ENCODE peak calls at places on chromosomes 3 and 15, in six cellular contexts. H is GM12891, Y is GM12878, Q is H1, R is K562, K is HepG2. V is an unnamed sample.

GRCh38 chr3:81170298-81170697 is 591.1 kb downstream of the GBE1 start:
- DNase-seq in K (no peak), Y (no peak), Q (no peak), R (no peak), H (no peak), V (no peak)

GRCh38 chr15:74318376-74319137 is 48.9 kb downstream of the CYP11A1 start:
- DNase-seq in K (no peak), Y (no peak), H (no peak), R (no peak), Q (no peak), V (no peak)

GRCh38 chr3:98784042-98784441 is 20.9 kb downstream of the ST3GAL6 start:
- DNase-seq in R (no peak), K (no peak), H (no peak), Y (no peak), Q (no peak), V (no peak)

GRCh38 chr15:82566690-82567089 is 26.4 kb upstream of the RPS17 start:
- DNase-seq in Q (no peak), Y (no peak), H (no peak), K (peak; percentile 7), R (no peak), V (no peak)

GRCh38 chr3:1693145-1693544 is 405.5 kb upstream of the CNTN4 start:
- DNase-seq in Y (no peak), H (no peak), K (no peak), Q (no peak), R (no peak), V (no peak)

GRCh38 chr3:83011471-83011870 is 1250.0 kb upstream of the GBE1 start:
- DNase-seq in Y (no peak), R (no peak), H (no peak), K (no peak), Q (no peak), V (no peak)

GRCh38 chr15:27119695-27120266 is 148.8 kb downstream of the GABRG3 start:
- DNase-seq in H (no peak), R (no peak), Y (no peak), K (no peak), Q (no peak), V (no peak)

GRCh38 chr15:73894133-73894814 is 20.9 kb downstream of the TBC1D21 start:
- DNase-seq in Y (no peak), R (no peak), Q (no peak), K (no peak), H (no peak), V (no peak)

GRCh38 chr3:197456271-197457091 is 99.3 kb downstream of the BDH1 start:
- DNase-seq in K (peak; percentile 69), Q (peak; percentile 34), Y (no peak), R (peak; percentile 74), H (peak; percentile 64), V (peak; percentile 67)

GRCh38 chr3:161500057-161500836 is 3.6 kb downstream of the OTOL1 start:
- DNase-seq in R (no peak), H (no peak), Q (no peak), K (peak; percentile 1), Y (no peak), V (no peak)

GRCh38 chr3:29297998-29298397 is 17.1 kb downstream of the RBMS3 start:
- DNase-seq in K (no peak), Y (no peak), R (no peak), H (no peak), Q (no peak), V (no peak)

GRCh38 chr15:82823049-82823448 is 13.6 kb downstream of the WHAMM start:
- DNase-seq in H (no peak), R (no peak), Y (no peak), K (no peak), Q (no peak), V (no peak)

GRCh38 chr3:52215351-52215750 is 10.1 kb downstream of the TLR9 start:
- DNase-seq in H (no peak), K (no peak), Y (no peak), Q (no peak), R (no peak), V (no peak)

GRCh38 chr3:52217409-52217805 is 8.0 kb downstream of the TLR9 start:
- DNase-seq in K (no peak), Y (no peak), Q (no peak), H (no peak), R (no peak), V (no peak)

GRCh38 chr3:52218026-52218425 is 7.4 kb downstream of the TLR9 start:
- DNase-seq in R (no peak), K (no peak), Q (no peak), H (no peak), Y (no peak), V (no peak)

GRCh38 chr3:52218454-52218853 is 7.0 kb downstream of the TLR9 start:
- DNase-seq in K (no peak), H (no peak), Y (no peak), R (peak; percentile 49), Q (no peak), V (no peak)

GRCh38 chr3:52216585-52217408 is 8.6 kb downstream of the TLR9 start:
- DNase-seq in Y (no peak), K (no peak), R (no peak), H (no peak), Q (no peak), V (no peak)
- TF ChIP-seq POLR2A in Y (no peak), K (no peak), R (no peak), H (no peak), Q (no peak), V (no peak)

DNA sequence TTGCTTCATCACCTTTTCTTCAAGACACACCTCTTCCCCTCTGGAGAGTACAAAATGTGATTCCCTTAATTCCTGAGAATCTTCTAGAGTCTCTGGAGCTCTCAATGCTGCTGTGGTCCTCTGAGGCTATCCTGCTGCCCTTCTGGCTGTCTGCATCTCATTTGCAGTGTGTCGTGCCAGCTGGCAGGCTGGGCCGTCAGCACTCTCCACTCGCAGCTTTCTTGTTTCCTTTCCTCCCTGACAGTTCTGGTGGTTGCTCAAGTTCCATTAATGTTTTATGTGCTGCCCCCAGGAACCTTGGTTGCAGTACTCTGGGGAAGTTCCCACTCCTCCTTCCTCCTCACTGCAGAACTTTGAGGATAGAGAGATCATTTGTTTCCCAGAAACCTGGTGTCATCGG is 210.8 kb upstream of the ROPN1 start:
- DNase-seq in R (no peak), Y (no peak), H (no peak), K (no peak), Q (no peak), V (no peak)
- TF ChIP-seq POLR2AphosphoS5 in R (no peak), Y (no peak), H (no peak), K (no peak), Q (no peak), V (no peak)

GRCh38 chr3:58625196-58625595 is 41.4 kb downstream of the FAM3D start:
- DNase-seq in H (no peak), K (no peak), Y (no peak), R (no peak), Q (no peak), V (no peak)
- TF ChIP-seq TAF1 in H (no peak), K (no peak), Y (no peak), R (no peak), Q (no peak), V (no peak)

GRCh38 chr3:171376125-171376947 is 83.9 kb downstream of the TNIK start:
- DNase-seq in K (no peak), H (no peak), R (no peak), Q (no peak), Y (no peak), V (no peak)
- TF ChIP-seq POLR2A in K (no peak), H (no peak), R (no peak), Q (no peak), Y (no peak), V (no peak)

DNA sequence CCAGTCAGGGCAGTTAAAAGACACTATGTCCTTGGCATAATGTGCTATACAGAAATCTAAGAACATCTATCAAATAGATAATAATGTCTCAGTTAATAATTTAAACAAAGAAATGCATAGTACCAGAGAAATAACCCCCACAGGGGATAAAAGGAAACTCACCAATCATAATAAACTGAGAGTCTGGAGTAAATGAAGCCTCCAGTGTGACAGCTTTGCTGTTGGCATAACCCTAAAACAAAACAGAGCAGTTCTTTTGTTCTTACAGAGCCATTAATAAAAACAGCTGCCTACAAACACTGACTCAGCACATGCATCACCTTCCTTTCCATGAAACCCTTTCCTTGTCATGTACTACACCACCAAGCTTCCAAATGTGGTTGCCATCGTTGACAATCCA is 13.5 kb downstream of the PPM1M start:
- DNase-seq in R (no peak), H (no peak), Q (no peak), K (no peak), Y (no peak), V (no peak)
- TF ChIP-seq POLR2AphosphoS5 in R (no peak), H (no peak), Q (no peak), K (no peak), Y (no peak), V (no peak)

GRCh38 chr3:39639344-39640236 is 169.8 kb upstream of the MYRIP start:
- DNase-seq in Q (peak; percentile 23), Y (no peak), H (no peak), R (peak; percentile 66), K (peak; percentile 40), V (no peak)

GRCh38 chr3:39644176-39644575 is 165.2 kb upstream of the MYRIP start:
- DNase-seq in Y (no peak), K (no peak), Q (no peak), H (no peak), R (no peak), V (no peak)

GRCh38 chr3:39641210-39641718 is 168.1 kb upstream of the MYRIP start:
- DNase-seq in K (no peak), R (no peak), Y (no peak), H (no peak), Q (no peak), V (no peak)

GRCh38 chr3:39637807-39638206 is 170.3 kb downstream of the MOBP start:
- DNase-seq in Y (no peak), R (peak; percentile 35), K (peak; percentile 5), H (no peak), Q (no peak), V (no peak)

GRCh38 chr3:39638286-39638685 is 170.8 kb downstream of the MOBP start:
- DNase-seq in R (no peak), Y (no peak), Q (no peak), K (no peak), H (no peak), V (no peak)
- TF ChIP-seq TAF1 in R (no peak), Y (no peak), Q (no peak), K (no peak), H (no peak), V (no peak)

DNA sequence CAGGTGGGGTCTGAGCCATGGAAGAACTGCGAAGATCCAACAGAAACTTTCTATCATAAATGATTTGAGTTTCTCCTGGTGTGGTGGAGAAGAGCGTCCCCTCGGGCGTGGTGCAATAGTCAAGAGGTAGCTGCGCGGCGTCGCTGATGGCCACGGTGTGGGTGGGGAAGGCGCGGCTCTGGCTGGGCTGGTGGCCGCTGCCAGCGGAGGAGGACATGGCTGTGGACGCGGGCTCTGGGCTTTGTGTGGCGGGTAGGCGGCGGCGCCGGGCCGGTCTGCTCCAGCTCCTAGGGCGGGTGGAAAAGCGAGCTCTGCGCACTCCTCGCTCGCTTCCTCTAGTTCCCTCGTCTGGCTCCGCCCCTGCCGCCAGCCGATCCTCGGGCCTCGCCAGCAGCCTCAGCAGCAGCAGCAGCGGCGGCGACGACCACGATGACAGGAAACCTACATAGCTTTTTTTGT is 5.9 kb downstream of the STARD9 start:
- DNase-seq in K (peak; percentile 62), H (peak; percentile 57), Q (peak; percentile 57), R (peak; percentile 33), Y (no peak), V (peak; percentile 71)
- TF ChIP-seq POLR2A in K (no peak), H (no peak), Q (no peak), R (no peak), Y (peak; percentile 78), V (no peak)